ENCODE peak calls at places on chromosomes 11 and 22, in four cellular contexts. H is activated T-cell treated with anti-CD3 and anti-CD28 coated beads for 48 hours, T is HT-29, I is hypothalamus. M is an unnamed sample.

GRCh38 chr11:6602096-6602940 is 1.1 kb downstream of the RRP8 start:
- DNase-seq in I (no peak), H (no peak), T (peak), M (no peak)

GRCh38 chr22:39955675-39956074 is 4.5 kb upstream of the TMA7B start:
- DNase-seq in H (no peak), I (no peak), T (no peak), M (no peak)

GRCh38 chr11:19957301-19957985 is 202.8 kb downstream of the DBX1 start:
- DNase-seq in I (no peak), T (no peak), H (no peak), M (no peak)

GRCh38 chr22:38949889-38950405 is 7.5 kb upstream of the APOBEC3A start:
- DNase-seq in I (no peak), T (no peak), H (no peak), M (no peak)

GRCh38 chr11:133889893-133890292 is 44.6 kb upstream of the SPATA19 start:
- DNase-seq in I (no peak), T (no peak), H (no peak), M (no peak)

GRCh38 chr11:119684361-119685072 is 44.5 kb downstream of the NECTIN1 start:
- DNase-seq in H (no peak), I (no peak), T (peak), M (no peak)

GRCh38 chr11:86447763-86448480 is 73.2 kb downstream of the CCDC81 start:
- DNase-seq in I (no peak), H (no peak), T (no peak), M (no peak)

GRCh38 chr11:118321386-118322082 is 17.0 kb downstream of the CD3E start:
- DNase-seq in I (no peak), H (no peak), T (peak), M (no peak)

GRCh38 chr11:100094121-100094865 is 592.8 kb upstream of the ARHGAP42 start:
- DNase-seq in I (no peak), T (no peak), H (no peak), M (no peak)

GRCh38 chr22:41513391-41513790 is 30.9 kb downstream of the POLR3H start:
- DNase-seq in T (no peak), H (no peak), I (peak), M (peak)

GRCh38 chr11:126354631-126355323 is 709 bp upstream of the ST3GAL4 start:
- DNase-seq in T (no peak), H (no peak), I (no peak), M (no peak)